ENCODE peak calls at places on chromosomes 5 and 9, in five cellular contexts. L, P, B, O and E are unnamed samples.

GRCh38 chr5:36885566-36886485 is 9.3 kb downstream of the NIPBL start:
- DNase-seq in L (no peak), P (no peak), B (no peak), O (no peak), E (no peak)

GRCh38 chr5:89229331-89230070 is 346.5 kb upstream of the MEF2C start:
- DNase-seq in L (no peak), P (no peak), B (no peak), O (no peak), E (no peak)

GRCh38 chr5:124909734-124910133 is 163.3 kb upstream of the ZNF608 start:
- DNase-seq in L (no peak), P (no peak), B (no peak), O (no peak), E (no peak)

GRCh38 chr9:94813379-94813778 is 86.9 kb downstream of the AOPEP start:
- DNase-seq in L (no peak), P (no peak), B (no peak), O (no peak), E (no peak)

GRCh38 chr9:71858812-71859211 is 52.2 kb downstream of the ABHD17B start:
- DNase-seq in L (no peak), P (no peak), B (no peak), O (peak; percentile 36), E (no peak)

GRCh38 chr5:68239485-68239884 is 23.9 kb downstream of the PIK3R1 start:
- DNase-seq in L (no peak), P (no peak), B (peak; percentile 94), O (no peak), E (no peak)

GRCh38 chr5:128649183-128649582 is 111.1 kb upstream of the FBN2 start:
- DNase-seq in L (no peak), P (no peak), B (no peak), O (no peak), E (no peak)

GRCh38 chr9:127126981-127127380 is 4.5 kb upstream of the ANGPTL2 start:
- DNase-seq in L (no peak), P (no peak), B (no peak), O (no peak), E (no peak)

GRCh38 chr5:148523139-148523538 is 131.2 kb downstream of the HTR4 start:
- DNase-seq in L (no peak), P (no peak), B (no peak), O (no peak), E (peak; percentile 6)

GRCh38 chr5:51471642-51472041 is 88.4 kb downstream of the ISL1 start:
- DNase-seq in L (no peak), P (no peak), B (no peak), O (no peak), E (no peak)

GRCh38 chr5:137828192-137828591 is 39.5 kb upstream of the MYOT start:
- DNase-seq in L (no peak), P (no peak), B (no peak), O (no peak), E (no peak)

GRCh38 chr5:174668349-174668748 is 56.0 kb upstream of the MSX2 start:
- DNase-seq in L (no peak), P (no peak), B (no peak), O (no peak), E (no peak)

GRCh38 chr9:133368249-133368881 is 7.5 kb downstream of the SURF4 start:
- DNase-seq in L (no peak), P (no peak), B (no peak), O (no peak), E (no peak)

GRCh38 chr9:83630938-83631457 is 8.1 kb downstream of the IDNK start:
- DNase-seq in L (no peak), P (no peak), B (no peak), O (no peak), E (no peak)

GRCh38 chr5:151005975-151006576 is 14.3 kb upstream of the GPX3 start:
- DNase-seq in L (no peak), P (no peak), B (no peak), O (no peak), E (no peak)
- TF ChIP-seq SP1 in L (no peak), P (no peak), B (no peak), O (no peak), E (no peak)

GRCh38 chr5:107670028-107670926 is 460 bp downstream of the EFNA5 start:
- DNase-seq in L (no peak), P (no peak), B (no peak), O (no peak), E (no peak)
- H2AFZ ChIP-seq in L (no peak overlapping the region), P (no peak overlapping the region), B (no peak overlapping the region), O (peak overlapping the region; percentile 64), E (peak overlapping the region; percentile 62)

DNA sequence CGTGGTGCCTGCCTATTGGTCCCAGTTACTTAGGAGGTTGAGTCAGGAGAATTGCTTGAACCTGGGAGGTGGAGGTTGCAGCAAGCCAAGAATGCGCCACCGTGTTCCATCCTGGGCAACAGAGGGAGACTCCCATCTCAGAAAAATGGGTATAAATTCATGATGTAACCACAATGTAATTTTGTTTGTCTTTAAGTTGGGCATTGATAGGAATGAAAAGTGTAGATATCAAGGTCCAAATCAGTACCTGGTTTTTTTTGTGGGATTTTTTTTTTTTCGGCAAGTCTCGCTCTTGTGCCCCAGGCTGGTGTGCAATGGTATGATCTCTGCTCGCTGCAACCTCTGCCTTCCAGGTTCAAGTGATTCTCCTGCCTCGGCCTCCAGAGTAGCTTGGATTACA is 7.4 kb downstream of the NPM1 start:
- DNase-seq in L (no peak), P (no peak), B (no peak), O (no peak), E (no peak)
- TF ChIP-seq SP1 in L (no peak), P (no peak), B (no peak), O (no peak), E (no peak)

DNA sequence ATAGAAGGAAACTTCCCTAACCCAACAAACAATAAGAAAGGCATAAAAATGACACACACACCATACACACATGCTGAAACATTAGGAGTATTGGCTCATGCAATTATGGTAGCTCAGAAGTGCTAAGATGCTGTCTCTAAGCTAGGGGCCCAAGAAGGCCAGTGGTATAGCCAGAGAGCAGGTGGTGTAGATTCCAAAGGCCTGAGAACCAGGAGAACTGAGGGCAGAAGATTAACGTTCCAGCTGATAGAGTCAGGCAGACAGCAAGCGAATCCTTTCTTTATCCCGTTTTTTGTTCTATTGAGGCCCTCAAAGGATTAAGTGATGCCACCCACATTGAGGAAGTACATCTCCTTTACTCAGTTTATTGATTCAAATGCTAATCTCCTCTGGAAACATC is 262.9 kb downstream of the EPB41L4A start:
- DNase-seq in L (no peak), P (no peak), B (no peak), O (no peak), E (no peak)
- H2AFZ ChIP-seq in L (no peak overlapping the region), P (no peak overlapping the region), B (no peak overlapping the region), O (no peak overlapping the region), E (no peak overlapping the region)

GRCh38 chr9:81596671-81597426 is 92.5 kb downstream of the TLE1 start:
- DNase-seq in L (no peak), P (no peak), B (no peak), O (no peak), E (no peak)

GRCh38 chr9:81597749-81598497 is 91.4 kb downstream of the TLE1 start:
- DNase-seq in L (no peak), P (no peak), B (no peak), O (no peak), E (no peak)

GRCh38 chr9:81594415-81594814 is 94.9 kb downstream of the TLE1 start:
- DNase-seq in L (no peak), P (no peak), B (no peak), O (no peak), E (no peak)

GRCh38 chr9:81592890-81593271 is 96.5 kb downstream of the TLE1 start:
- DNase-seq in L (no peak), P (no peak), B (no peak), O (no peak), E (no peak)

DNA sequence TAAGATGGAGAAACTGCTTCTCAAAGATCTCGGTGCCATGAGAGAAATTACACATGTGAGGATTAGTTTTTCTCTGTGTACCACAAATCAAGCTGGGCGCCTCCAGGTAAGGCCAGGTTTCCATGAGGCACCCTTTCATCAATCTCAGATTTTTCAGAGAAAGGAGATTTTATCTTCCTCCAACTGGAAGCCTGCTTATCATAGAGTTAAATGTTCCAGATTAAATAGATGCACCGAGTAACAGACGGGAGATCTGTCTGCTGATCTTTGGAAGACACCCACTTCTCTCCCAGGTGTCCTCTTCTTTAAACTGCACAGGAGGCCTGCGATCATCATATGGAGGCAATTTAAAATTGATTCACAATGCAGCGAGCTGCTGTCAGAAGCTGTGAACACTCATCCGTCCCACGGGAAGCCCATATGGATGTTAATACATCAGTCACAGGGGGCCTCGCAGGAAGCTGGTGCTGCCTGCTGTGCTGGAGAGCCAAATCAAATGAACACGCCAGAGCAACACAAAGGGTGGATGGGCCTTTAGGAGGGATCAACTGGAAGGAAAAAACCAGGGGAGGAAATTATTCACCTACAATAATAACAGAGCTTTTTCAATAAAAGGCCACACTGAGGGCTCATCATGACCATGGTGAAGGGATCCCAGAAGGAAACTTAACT is 93.3 kb downstream of the TLE1 start:
- DNase-seq in L (peak; percentile 74), P (no peak), B (no peak), O (no peak), E (no peak)
- TF ChIP-seq SP1 in L (peak; percentile 50), P (no peak), B (no peak), O (no peak), E (no peak)

DNA sequence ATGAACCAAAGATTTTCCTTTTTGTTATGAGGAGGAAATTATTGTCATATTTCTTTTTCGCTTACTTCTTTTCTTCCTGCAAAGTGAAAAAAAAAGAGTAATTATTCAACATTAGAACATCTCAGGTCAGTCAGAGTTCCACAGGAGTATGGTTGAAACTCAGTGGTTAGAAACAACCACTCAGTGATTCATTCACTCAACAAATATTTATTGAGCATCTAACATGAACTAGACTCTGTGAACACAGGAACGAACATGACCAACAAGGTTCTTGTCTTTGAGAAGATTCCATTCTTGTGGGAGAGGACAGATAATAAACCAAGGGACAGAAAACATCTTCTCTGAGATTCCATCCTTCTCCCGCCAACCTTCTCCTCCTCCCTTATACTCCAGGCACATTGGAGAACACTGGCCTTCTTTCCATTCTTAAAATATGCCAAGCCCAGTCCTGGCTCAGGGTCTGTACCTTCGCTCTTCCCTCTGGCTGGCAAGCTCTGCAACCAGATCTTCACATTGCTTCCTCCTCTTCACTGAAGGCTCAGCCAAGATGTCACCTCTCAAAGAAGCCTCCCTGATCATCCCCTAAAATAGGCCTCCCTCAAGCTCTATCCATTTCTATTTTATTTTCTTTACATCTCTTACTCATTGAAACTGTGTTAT is 6.8 kb upstream of the GRAMD2B start:
- DNase-seq in L (no peak), P (no peak), B (no peak), O (no peak), E (no peak)
- H2AFZ ChIP-seq in L (no peak overlapping the region), P (no peak overlapping the region), B (no peak overlapping the region), O (no peak overlapping the region), E (no peak overlapping the region)

DNA sequence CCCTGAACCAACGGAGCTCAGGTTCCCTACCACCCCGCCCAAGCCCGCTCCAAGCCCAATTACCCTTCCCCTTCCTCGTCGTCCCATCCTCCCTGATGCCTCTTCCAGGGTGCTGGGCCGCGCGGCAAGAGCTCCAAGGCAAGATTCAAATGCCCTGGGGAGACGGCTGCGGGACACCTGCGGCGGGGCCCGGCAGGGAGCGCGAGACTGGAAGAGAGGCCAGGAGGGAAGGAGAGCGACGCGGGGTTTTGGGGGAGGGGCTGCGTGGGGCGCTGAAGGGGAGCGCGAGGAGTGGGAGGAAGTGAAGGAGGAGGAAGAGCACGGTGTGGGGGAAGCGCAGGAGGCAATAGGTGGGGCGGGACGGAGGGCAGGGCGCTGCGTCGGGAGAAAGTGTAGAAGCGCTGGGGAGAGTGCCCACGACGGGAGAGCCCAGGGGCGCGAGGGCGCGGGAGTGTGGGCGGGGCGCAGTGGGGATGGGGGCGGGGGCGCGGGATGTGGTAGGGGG is 975 bp upstream of the NXNL2 start:
- DNase-seq in L (no peak), P (peak; percentile 62), B (no peak), O (no peak), E (no peak)
- TF ChIP-seq SP1 in L (no peak), P (no peak), B (no peak), O (no peak), E (no peak)

GRCh38 chr9:17052626-17053025 is 82.2 kb upstream of the CNTLN start:
- DNase-seq in L (no peak), P (no peak), B (no peak), O (no peak), E (no peak)
- H2AFZ ChIP-seq in L (peak overlapping the region; percentile 79), P (no peak overlapping the region), B (no peak overlapping the region), O (no peak overlapping the region), E (no peak overlapping the region)